ENCODE peak calls at places on chromosomes 4 and X, in seven cellular contexts. Q is NAMALWA; P is activated CD8-positive, alpha-beta memory T cell treated with anti-CD3 and anti-CD28 coated beads for 48 hours; C is DMS153; L is left ventricle myocardium inferior; X is NCI-H82; K is CD4-positive, alpha-beta memory T cell. J is an unnamed sample.

GRCh38 chr4:87058272-87059073 is 123.7 kb downstream of the AFF1 start:
- DNase-seq in Q (no peak), P (peak; percentile 18), C (peak; percentile 36), L (no peak), X (peak; percentile 56), K (no peak), J (no peak)

GRCh38 chr4:159052315-159052714 is 50.6 kb upstream of the RAPGEF2 start:
- DNase-seq in Q (peak; percentile 72), P (no peak), C (no peak), L (no peak), X (no peak), K (no peak), J (no peak)

GRCh38 chr4:21709031-21709430 is 239.5 kb downstream of the KCNIP4 start:
- DNase-seq in Q (no peak), P (no peak), C (no peak), L (no peak), X (no peak), K (no peak), J (no peak)

GRCh38 chr4:96566755-96567154 is 726.9 kb downstream of the PDHA2 start:
- DNase-seq in Q (no peak), P (no peak), C (no peak), L (no peak), X (peak; percentile 25), K (no peak), J (no peak)

GRCh38 chr4:1380368-1381151 is 25.7 kb downstream of the NKX1-1 start:
- DNase-seq in Q (no peak), P (no peak), C (no peak), L (peak; percentile 8), X (no peak), K (no peak), J (no peak)

GRCh38 chrX:68183612-68184214 is 249.6 kb downstream of the OPHN1 start:
- DNase-seq in Q (peak; percentile 48), P (no peak), C (no peak), L (no peak), X (peak; percentile 65), K (peak; percentile 8), J (peak; percentile 63)

GRCh38 chr4:184471872-184472539 is 2.3 kb downstream of the IRF2 start:
- DNase-seq in Q (peak; percentile 81), P (no peak), C (no peak), L (no peak), X (no peak), K (peak; percentile 28), J (no peak)

GRCh38 chr4:68797618-68798017 is 18.2 kb upstream of the UGT2B10 start:
- DNase-seq in Q (no peak), P (no peak), C (no peak), L (no peak), X (no peak), K (no peak), J (no peak)

GRCh38 chr4:109410776-109411175 is 22.8 kb upstream of the SEC24B start:
- DNase-seq in Q (no peak), P (no peak), C (no peak), L (no peak), X (no peak), K (no peak), J (no peak)

GRCh38 chr4:71333368-71333767 is 5.5 kb upstream of the SLC4A4 start:
- DNase-seq in Q (no peak), P (no peak), C (no peak), L (no peak), X (no peak), K (no peak), J (no peak)

GRCh38 chrX:38166478-38167083 is 54.1 kb downstream of the SRPX start:
- DNase-seq in Q (peak; percentile 46), P (no peak), C (no peak), L (no peak), X (peak; percentile 51), K (peak; percentile 19), J (peak; percentile 43)

GRCh38 chrX:150405576-150405975 is 42.5 kb downstream of the MAMLD1 start:
- DNase-seq in Q (peak; percentile 6), P (no peak), C (no peak), L (no peak), X (peak; percentile 35), K (no peak), J (peak; percentile 11)

GRCh38 chrX:9459349-9459748 is 5.5 kb upstream of the TBL1X start:
- DNase-seq in Q (no peak), P (no peak), C (no peak), L (no peak), X (no peak), K (no peak), J (no peak)

GRCh38 chr4:188295899-188296298 is 156.7 kb downstream of the TRIML1 start:
- DNase-seq in Q (no peak), P (no peak), C (peak; percentile 4), L (no peak), X (no peak), K (no peak), J (no peak)

GRCh38 chr4:105895324-105895608 is at the start of gene NPNT:
- DNase-seq in Q (no peak), P (no peak), C (no peak), L (no peak), X (peak; percentile 50), K (no peak), J (no peak)

GRCh38 chr4:30842142-30842541 is 122.0 kb downstream of the PCDH7 start:
- DNase-seq in Q (no peak), P (no peak), C (no peak), L (no peak), X (no peak), K (no peak), J (no peak)

GRCh38 chr4:14446311-14446710 is 556.0 kb upstream of the CPEB2 start:
- DNase-seq in Q (no peak), P (no peak), C (no peak), L (no peak), X (no peak), K (no peak), J (no peak)

GRCh38 chr4:181525641-181526040 is 717.6 kb upstream of the TENM3 start:
- DNase-seq in Q (peak; percentile 5), P (no peak), C (peak; percentile 71), L (no peak), X (no peak), K (no peak), J (no peak)

GRCh38 chr4:128394778-128395177 is 107.2 kb upstream of the PGRMC2 start:
- DNase-seq in Q (no peak), P (no peak), C (no peak), L (no peak), X (no peak), K (no peak), J (no peak)

GRCh38 chr4:74258949-74259348 is 49.3 kb upstream of the EPGN start:
- DNase-seq in Q (no peak), P (no peak), C (no peak), L (peak; percentile 22), X (no peak), K (no peak), J (no peak)

GRCh38 chr4:168632246-168632832 is 135.5 kb downstream of the PALLD start:
- DNase-seq in Q (no peak), P (no peak), C (no peak), L (no peak), X (no peak), K (no peak), J (no peak)

GRCh38 chr4:184768296-184768695 is 34.4 kb upstream of the CENPU start:
- DNase-seq in Q (no peak), P (no peak), C (no peak), L (no peak), X (no peak), K (no peak), J (no peak)

GRCh38 chr4:121551881-121552280 is 144.9 kb downstream of the ANXA5 start:
- DNase-seq in Q (no peak), P (no peak), C (no peak), L (no peak), X (no peak), K (no peak), J (no peak)

GRCh38 chr4:6327220-6327917 is 57.7 kb downstream of the WFS1 start:
- DNase-seq in Q (peak; percentile 70), P (peak; percentile 60), C (no peak), L (peak; percentile 80), X (peak; percentile 77), K (peak; percentile 68), J (peak; percentile 81)

GRCh38 chr4:124203613-124204284 is 508.8 kb downstream of the ANKRD50 start:
- DNase-seq in Q (no peak), P (no peak), C (no peak), L (no peak), X (no peak), K (no peak), J (no peak)

GRCh38 chr4:38856046-38856445 is 571 bp downstream of the TLR6 start:
- DNase-seq in Q (peak; percentile 74), P (no peak), C (no peak), L (no peak), X (no peak), K (no peak), J (peak; percentile 64)

J was measured in KBM-7.